ENCODE peak calls at places on chromosomes 2 and 18, in nine cellular contexts. B is heart right ventricle, I is esophagus squamous epithelium, J is Peyer's patch, H is GM23338, Q is AG04449, C is H9, Z is cardiac muscle cell, R is cardiac fibroblast. A is an unnamed sample.

GRCh38 chr2:237674731-237675276 is 47.4 kb downstream of the LRRFIP1 start:
- DNase-seq in B (peak), I (peak), J (peak), H (peak), Z (peak), C (peak), R (peak), Q (no peak), A (peak)

GRCh38 chr2:58895849-58896248 is 654.7 kb upstream of the FANCL start:
- DNase-seq in Q (no peak), J (no peak), I (no peak), H (no peak), C (no peak), Z (no peak), B (peak), R (no peak), A (no peak)

GRCh38 chr18:9552189-9552588 is 62.2 kb downstream of the PPP4R1 start:
- DNase-seq in R (no peak), H (no peak), I (no peak), Z (no peak), C (no peak), J (no peak), Q (no peak), B (no peak), A (no peak)

GRCh38 chr18:78659748-78660147 is 319.9 kb upstream of the SALL3 start:
- DNase-seq in R (no peak), H (peak), I (no peak), Z (peak), Q (no peak), B (no peak), C (peak), J (no peak), A (peak)

GRCh38 chr2:10225291-10226031 is 77.2 kb upstream of the HPCAL1 start:
- DNase-seq in Z (no peak), J (no peak), R (no peak), C (peak), I (no peak), Q (no peak), B (no peak), H (peak), A (no peak)

GRCh38 chr2:205556357-205556756 is 125.9 kb upstream of the NRP2 start:
- DNase-seq in R (no peak), Z (no peak), B (no peak), C (no peak), H (no peak), Q (no peak), I (no peak), J (no peak), A (no peak)

GRCh38 chr2:113058411-113058994 is 495 bp upstream of the IL36RN start:
- DNase-seq in I (no peak), C (no peak), R (no peak), Z (no peak), H (no peak), J (no peak), Q (no peak), B (no peak), A (no peak)

GRCh38 chr2:164850235-164850634 is 8.6 kb upstream of the COBLL1 start:
- DNase-seq in C (no peak), I (no peak), R (no peak), H (no peak), J (no peak), Z (no peak), B (no peak), Q (no peak), A (no peak)

GRCh38 chr2:210086292-210086691 is 83.9 kb downstream of the RPE start:
- DNase-seq in B (no peak), H (no peak), I (no peak), R (peak), Q (no peak), C (no peak), J (no peak), Z (no peak), A (no peak)

GRCh38 chr2:224469374-224469964 is 67.6 kb upstream of the FAM124B start:
- DNase-seq in R (no peak), C (no peak), Z (no peak), J (no peak), B (no peak), H (peak), Q (no peak), I (no peak), A (no peak)

GRCh38 chr2:20410556-20411277 is 36.2 kb upstream of the RHOB start:
- DNase-seq in H (no peak), Z (no peak), R (no peak), I (no peak), C (no peak), B (no peak), J (peak), Q (no peak), A (no peak)

GRCh38 chr2:11477994-11478393 is 12.0 kb upstream of the E2F6 start:
- DNase-seq in I (peak), R (peak), C (peak), J (peak), Z (peak), Q (peak), B (peak), H (peak), A (peak)

GRCh38 chr2:196372811-196373664 is 201.7 kb upstream of the STK17B start:
- DNase-seq in I (no peak), Z (no peak), J (no peak), R (peak), Q (no peak), C (no peak), H (no peak), B (no peak), A (no peak)

GRCh38 chr18:70047931-70048603 is 100.4 kb upstream of the CD226 start:
- DNase-seq in C (no peak), J (no peak), B (no peak), I (no peak), H (no peak), Z (no peak), R (peak), Q (no peak), A (no peak)

GRCh38 chr2:219562049-219563020 is 9.0 kb downstream of the OBSL1 start:
- DNase-seq in Q (no peak), Z (no peak), C (peak), R (no peak), I (no peak), J (no peak), H (no peak), B (no peak), A (no peak)

GRCh38 chr2:1671916-1672315 is 72.4 kb downstream of the PXDN start:
- DNase-seq in B (no peak), R (no peak), H (no peak), I (no peak), J (no peak), C (no peak), Z (no peak), Q (no peak), A (no peak)

DNA sequence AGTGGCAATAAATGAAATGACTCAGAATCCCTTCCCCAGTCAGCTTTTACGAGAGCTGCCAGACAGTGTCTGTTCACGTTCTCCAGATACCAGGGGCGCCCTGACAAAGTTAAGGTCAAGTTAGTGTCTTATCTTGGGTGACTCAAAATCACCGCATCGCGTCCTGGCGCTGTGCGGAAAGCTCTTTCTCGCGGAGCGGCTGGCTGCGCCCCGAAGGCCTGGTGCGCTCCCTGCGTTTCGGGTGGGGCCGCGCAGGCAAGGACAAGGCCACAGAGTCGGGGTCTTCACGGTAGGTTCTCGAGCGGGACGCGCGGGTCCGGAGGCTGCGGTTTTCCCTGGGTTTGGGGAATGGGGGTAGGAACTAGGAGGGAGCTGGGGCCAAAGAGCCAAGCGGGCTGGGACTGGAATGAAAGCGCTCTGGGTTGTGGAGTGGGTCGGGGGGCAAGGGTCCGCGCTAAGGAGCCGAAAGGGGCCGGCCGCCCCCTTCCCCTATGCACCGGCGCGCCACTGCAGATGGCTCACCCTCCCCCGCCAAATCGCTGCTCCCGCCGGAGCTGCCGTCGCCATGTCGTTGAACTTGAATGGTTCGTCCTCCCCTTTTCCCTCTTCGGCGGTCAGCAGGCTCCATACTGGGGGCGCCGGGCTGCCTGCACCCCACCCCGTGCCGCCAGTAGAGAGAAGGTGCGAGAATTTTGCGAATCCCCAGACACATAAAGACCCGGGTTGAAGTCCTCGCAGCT is 2.6 kb upstream of the HOXD11 start:
- DNase-seq in I (no peak), H (peak), Q (no peak), C (peak), B (no peak), J (peak), Z (peak), R (no peak), A (no peak)
- TF ChIP-seq CTCF in I (no peak), H (no peak), Q (no peak), C (no peak), B (no peak), J (no peak), Z (no peak), R (no peak), A (no peak)

DNA sequence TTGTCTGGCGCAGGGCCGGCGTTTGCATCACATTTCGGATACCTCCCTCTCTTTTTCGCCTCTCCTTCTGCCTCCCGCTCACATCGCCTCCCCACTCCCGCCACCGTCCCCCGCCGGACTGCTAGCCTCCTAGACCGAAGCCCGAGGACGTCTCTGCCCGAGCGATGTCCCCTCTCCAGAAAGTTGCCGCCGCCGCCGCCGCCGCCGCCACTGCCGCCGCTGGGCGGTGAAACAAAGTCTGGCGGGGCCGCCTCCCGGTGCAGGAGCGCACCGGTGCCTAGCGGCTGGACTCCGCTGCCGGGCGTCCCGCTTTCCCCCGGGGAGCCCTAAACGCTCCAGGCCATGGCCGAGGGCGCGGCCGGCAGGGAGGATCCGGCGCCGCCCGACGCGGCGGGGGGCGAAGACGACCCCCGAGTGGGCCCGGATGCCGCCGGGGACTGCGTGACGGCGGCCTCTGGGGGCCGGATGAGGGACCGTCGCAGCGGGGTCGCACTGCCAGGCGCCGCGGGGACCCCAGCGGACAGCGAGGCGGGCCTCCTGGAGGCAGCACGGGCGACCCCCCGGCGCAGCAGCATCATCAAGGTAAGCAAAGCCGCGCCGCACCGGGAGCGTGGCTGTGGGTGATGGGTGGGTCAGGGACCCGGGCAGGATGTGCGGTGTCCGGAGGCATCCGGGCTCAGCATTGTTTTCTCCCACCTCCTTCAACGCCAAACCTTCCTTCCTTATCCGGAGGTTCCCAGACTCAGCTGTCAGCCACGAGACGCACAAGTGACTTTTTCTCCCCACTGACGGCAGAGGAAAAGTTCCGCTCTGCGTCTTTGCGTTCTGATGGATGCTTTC is 585 bp downstream of the PLCL1 start:
- DNase-seq in J (peak), Q (no peak), C (peak), Z (peak), H (peak), B (peak), I (no peak), R (peak), A (peak)
- TF ChIP-seq CTCF in J (no peak), Q (no peak), C (no peak), Z (no peak), H (no peak), B (no peak), I (no peak), R (no peak), A (peak)

GRCh38 chr2:8987413-8987812 is 16.1 kb downstream of the MBOAT2 start:
- DNase-seq in Z (no peak), J (no peak), C (no peak), H (no peak), R (peak), B (no peak), Q (no peak), I (no peak), A (no peak)

GRCh38 chr2:8984855-8985254 is 18.6 kb downstream of the MBOAT2 start:
- DNase-seq in C (no peak), Z (peak), H (no peak), R (no peak), I (no peak), Q (no peak), J (no peak), B (no peak), A (no peak)

GRCh38 chr2:8985561-8986326 is 17.7 kb downstream of the MBOAT2 start:
- DNase-seq in B (no peak), Z (no peak), Q (no peak), C (no peak), J (no peak), H (no peak), R (peak), I (no peak), A (no peak)

GRCh38 chr2:8984152-8984551 is 19.3 kb downstream of the MBOAT2 start:
- DNase-seq in C (no peak), H (no peak), I (no peak), Z (no peak), B (no peak), R (peak), Q (no peak), J (no peak), A (no peak)

GRCh38 chr2:8986327-8986976 is 17.0 kb downstream of the MBOAT2 start:
- DNase-seq in Z (peak), I (no peak), C (peak), B (no peak), R (no peak), Q (no peak), J (no peak), H (peak), A (peak)
- TF ChIP-seq CTCF in Z (peak), I (no peak), C (peak), B (peak), R (peak), Q (no peak), J (peak), H (peak), A (peak)

GRCh38 chr18:12328179-12328823 is 20.3 kb downstream of the TUBB6 start:
- DNase-seq in J (no peak), C (no peak), H (no peak), R (no peak), B (no peak), I (no peak), Z (no peak), Q (no peak), A (no peak)
- TF ChIP-seq CTCF in J (no peak), C (no peak), H (no peak), R (no peak), B (no peak), I (no peak), Z (no peak), Q (no peak), A (no peak)

GRCh38 chr18:51137891-51138290 is 59.6 kb downstream of the MEX3C start:
- DNase-seq in R (no peak), B (no peak), I (no peak), H (no peak), J (no peak), Z (no peak), C (no peak), Q (no peak), A (no peak)

GRCh38 chr18:51137051-51137729 is 60.3 kb downstream of the MEX3C start:
- DNase-seq in B (no peak), H (no peak), I (no peak), R (no peak), J (no peak), C (no peak), Q (no peak), Z (no peak), A (no peak)

GRCh38 chr18:51134721-51135120 is 62.8 kb downstream of the MEX3C start:
- DNase-seq in B (no peak), J (no peak), I (no peak), Q (no peak), H (no peak), R (no peak), Z (no peak), C (no peak), A (no peak)

GRCh38 chr18:51135361-51135760 is 62.1 kb downstream of the MEX3C start:
- DNase-seq in H (no peak), C (no peak), J (no peak), R (peak), Q (peak), Z (no peak), B (no peak), I (no peak), A (no peak)

DNA sequence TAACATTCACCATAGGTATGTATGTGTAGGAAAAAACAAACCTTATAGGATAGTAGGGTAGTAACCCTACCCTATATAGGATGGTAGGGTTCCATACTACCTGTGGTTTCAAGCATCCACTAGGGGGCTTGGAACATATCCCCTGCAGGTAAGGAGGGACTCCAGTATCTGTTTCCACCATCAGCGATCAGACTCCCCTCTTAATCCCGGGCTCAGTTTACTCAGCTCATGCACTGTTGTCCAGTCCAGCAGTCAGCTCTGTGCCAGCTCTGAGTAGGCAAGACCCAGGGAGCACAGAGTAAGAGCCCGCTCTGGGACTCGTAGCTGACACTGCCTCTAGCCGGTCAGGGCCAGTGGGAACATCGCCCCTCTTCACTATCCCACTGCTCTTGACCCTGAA is 61.7 kb downstream of the MEX3C start:
- DNase-seq in I (no peak), B (no peak), H (peak), Z (no peak), R (no peak), Q (no peak), J (no peak), C (peak), A (no peak)
- TF ChIP-seq CTCF in I (no peak), B (no peak), H (peak), Z (peak), R (no peak), Q (no peak), J (peak), C (peak), A (peak)